ENCODE peak calls at places on chromosomes 4 and X, in six cellular contexts. One of them, this sample, is unnamed. For H3K9me2 and H3K9me3, the result is how much of the 10 kb centered on the place peaks cover.

GRCh38 chr4:3683077-3683743 is 83.0 kb upstream of the ADRA2C start:
- DNase-seq in GM23248: no peak
- DNase-seq in MM.1S: no peak
- DNase-seq in SK-N-SH: no peak
- DNase-seq in OCI-LY7: no peak
- DNase-seq in HCT116: no peak
- DNase-seq in this sample: no peak

GRCh38 chrX:2829066-2829430 is 318 bp downstream of the GYG2 start:
- DNase-seq in GM23248: no peak
- DNase-seq in MM.1S: no peak
- DNase-seq in SK-N-SH: peak
- DNase-seq in OCI-LY7: no peak
- DNase-seq in HCT116: no peak
- DNase-seq in this sample: no peak

GRCh38 chrX:63250253-63250868 is 100.8 kb downstream of the SPIN4 start:
- DNase-seq in GM23248: peak
- DNase-seq in MM.1S: peak
- DNase-seq in SK-N-SH: peak
- DNase-seq in OCI-LY7: peak
- DNase-seq in HCT116: peak
- DNase-seq in this sample: peak

GRCh38 chr4:138681000-138681604 is 334.5 kb upstream of the NOCT start:
- DNase-seq in GM23248: peak
- DNase-seq in MM.1S: peak
- DNase-seq in SK-N-SH: peak
- DNase-seq in OCI-LY7: peak
- DNase-seq in HCT116: peak
- DNase-seq in this sample: peak

GRCh38 chr4:73741140-73741749 is 876 bp downstream of the CXCL8 start:
- DNase-seq in GM23248: no peak
- DNase-seq in MM.1S: no peak
- DNase-seq in SK-N-SH: no peak
- DNase-seq in OCI-LY7: no peak
- DNase-seq in HCT116: no peak
- DNase-seq in this sample: no peak

GRCh38 chr4:1983053-1983845 is 25.5 kb downstream of the NELFA start:
- DNase-seq in GM23248: no peak
- DNase-seq in MM.1S: no peak
- DNase-seq in SK-N-SH: no peak
- DNase-seq in OCI-LY7: no peak
- DNase-seq in HCT116: no peak
- DNase-seq in this sample: no peak

GRCh38 chr4:150656882-150657281 is 74.9 kb downstream of the MAB21L2 start:
- DNase-seq in GM23248: no peak
- DNase-seq in MM.1S: no peak
- DNase-seq in SK-N-SH: no peak
- DNase-seq in OCI-LY7: no peak
- DNase-seq in HCT116: no peak
- DNase-seq in this sample: no peak

GRCh38 chr4:88001871-88002270 is 5.6 kb upstream of the PKD2 start:
- DNase-seq in GM23248: no peak
- DNase-seq in MM.1S: no peak
- DNase-seq in SK-N-SH: no peak
- DNase-seq in OCI-LY7: no peak
- DNase-seq in HCT116: no peak
- DNase-seq in this sample: no peak

GRCh38 chr4:138627096-138627495 is 384.9 kb upstream of the SLC7A11 start:
- DNase-seq in GM23248: peak
- DNase-seq in MM.1S: no peak
- DNase-seq in SK-N-SH: no peak
- DNase-seq in OCI-LY7: no peak
- DNase-seq in HCT116: no peak
- DNase-seq in this sample: no peak

GRCh38 chrX:13791559-13791958 is 25.3 kb downstream of the GPM6B start:
- DNase-seq in GM23248: no peak
- DNase-seq in MM.1S: no peak
- DNase-seq in SK-N-SH: no peak
- DNase-seq in OCI-LY7: no peak
- DNase-seq in HCT116: no peak
- DNase-seq in this sample: no peak

GRCh38 chrX:150482537-150483217 is 85.7 kb upstream of the MTM1 start:
- DNase-seq in GM23248: peak
- DNase-seq in MM.1S: no peak
- DNase-seq in SK-N-SH: no peak
- DNase-seq in OCI-LY7: no peak
- DNase-seq in HCT116: peak
- DNase-seq in this sample: no peak

GRCh38 chr4:52606766-52607165 is 52.3 kb downstream of the USP46 start:
- DNase-seq in GM23248: peak
- DNase-seq in MM.1S: no peak
- DNase-seq in SK-N-SH: no peak
- DNase-seq in OCI-LY7: no peak
- DNase-seq in HCT116: no peak
- DNase-seq in this sample: no peak

GRCh38 chr4:118760493-118760892 is 75.3 kb downstream of the METTL14 start:
- DNase-seq in GM23248: no peak
- DNase-seq in MM.1S: peak
- DNase-seq in SK-N-SH: no peak
- DNase-seq in OCI-LY7: peak
- DNase-seq in HCT116: no peak
- DNase-seq in this sample: peak

GRCh38 chr4:83643036-83643435 is 107.1 kb downstream of the GPAT3 start:
- DNase-seq in GM23248: no peak
- DNase-seq in MM.1S: no peak
- DNase-seq in SK-N-SH: no peak
- DNase-seq in OCI-LY7: no peak
- DNase-seq in HCT116: no peak
- DNase-seq in this sample: no peak

GRCh38 chr4:88320780-88321373 is 36.5 kb upstream of the PPM1K start:
- DNase-seq in GM23248: peak
- DNase-seq in MM.1S: peak
- DNase-seq in SK-N-SH: no peak
- DNase-seq in OCI-LY7: peak
- DNase-seq in HCT116: no peak
- DNase-seq in this sample: peak

GRCh38 chr4:147487616-147488015 is 6.7 kb downstream of the EDNRA start:
- DNase-seq in GM23248: no peak
- DNase-seq in MM.1S: no peak
- DNase-seq in SK-N-SH: no peak
- DNase-seq in OCI-LY7: no peak
- DNase-seq in HCT116: no peak
- DNase-seq in this sample: no peak

GRCh38 chr4:20724915-20725314 is 24.7 kb downstream of the PACRGL start:
- DNase-seq in GM23248: no peak
- DNase-seq in MM.1S: no peak
- DNase-seq in SK-N-SH: no peak
- DNase-seq in OCI-LY7: no peak
- DNase-seq in HCT116: no peak
- DNase-seq in this sample: no peak

GRCh38 chrX:139766545-139766983 is 58.6 kb upstream of the MCF2 start:
- DNase-seq in GM23248: no peak
- DNase-seq in MM.1S: no peak
- DNase-seq in SK-N-SH: no peak
- DNase-seq in OCI-LY7: no peak
- DNase-seq in HCT116: no peak
- DNase-seq in this sample: no peak

DNA sequence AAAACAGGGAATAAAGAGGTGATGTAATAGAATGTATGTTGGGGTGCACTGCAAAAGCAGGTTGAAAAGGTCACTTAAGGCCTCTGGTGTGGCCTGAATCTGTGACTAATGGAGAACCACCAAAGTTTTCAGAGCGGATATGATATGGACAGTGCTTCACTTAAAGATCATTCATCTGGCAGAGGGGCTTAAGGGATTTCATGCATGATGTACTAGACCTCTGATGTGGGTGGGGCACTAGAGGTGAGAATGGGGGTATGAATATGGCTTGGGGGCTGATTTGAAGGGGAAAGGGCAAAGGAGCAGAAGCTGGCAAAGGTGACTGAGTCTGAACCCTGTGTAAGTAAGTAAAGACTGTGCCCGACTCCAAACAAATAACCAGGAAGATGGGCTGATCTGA is 62.4 kb upstream of the MCF2 start:
- DNase-seq in GM23248: no peak
- DNase-seq in MM.1S: no peak
- DNase-seq in SK-N-SH: no peak
- DNase-seq in OCI-LY7: no peak
- DNase-seq in HCT116: no peak
- DNase-seq in this sample: no peak
- H3K9me2 ChIP-seq in GM23248: under half
- H3K9me2 ChIP-seq in MM.1S: under half
- H3K9me2 ChIP-seq in SK-N-SH: under half
- H3K9me2 ChIP-seq in OCI-LY7: under half
- H3K9me2 ChIP-seq in HCT116: under half
- H3K9me2 ChIP-seq in this sample: under half

DNA sequence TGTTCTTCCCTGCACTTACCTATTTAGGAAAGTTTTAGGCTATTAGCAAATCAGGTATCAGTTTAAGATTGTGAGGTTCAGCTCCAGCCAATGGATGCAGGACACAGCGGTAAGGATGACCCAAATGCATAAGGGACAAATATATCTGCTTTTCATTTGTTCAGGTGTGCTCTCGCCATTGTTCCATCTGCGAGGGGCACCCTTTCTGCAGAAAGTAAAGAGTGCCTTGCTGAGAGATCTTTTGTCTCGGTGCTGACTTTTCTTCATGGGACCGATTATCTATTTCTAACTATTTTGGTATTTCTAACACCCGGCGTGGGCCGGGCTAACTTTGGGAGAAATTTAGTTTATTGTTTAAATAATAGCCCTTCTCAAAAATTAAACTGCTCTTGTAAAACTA is 49.0 kb downstream of the CCDC149 start:
- DNase-seq in GM23248: no peak
- DNase-seq in MM.1S: no peak
- DNase-seq in SK-N-SH: no peak
- DNase-seq in OCI-LY7: no peak
- DNase-seq in HCT116: no peak
- DNase-seq in this sample: no peak
- H3K9me3 ChIP-seq in GM23248: under half
- H3K9me3 ChIP-seq in MM.1S: under half
- H3K9me3 ChIP-seq in SK-N-SH: under half
- H3K9me3 ChIP-seq in OCI-LY7: under half
- H3K9me3 ChIP-seq in HCT116: under half
- H3K9me3 ChIP-seq in this sample: under half

GRCh38 chrX:590666-591065 is 39.9 kb upstream of the SHOX start:
- DNase-seq in GM23248: no peak
- DNase-seq in MM.1S: no peak
- DNase-seq in SK-N-SH: no peak
- DNase-seq in OCI-LY7: no peak
- DNase-seq in HCT116: no peak
- DNase-seq in this sample: no peak
- H3K9me2 ChIP-seq in GM23248: under half
- H3K9me2 ChIP-seq in MM.1S: under half
- H3K9me2 ChIP-seq in SK-N-SH: under half
- H3K9me2 ChIP-seq in OCI-LY7: under half
- H3K9me2 ChIP-seq in HCT116: under half
- H3K9me2 ChIP-seq in this sample: under half

DNA sequence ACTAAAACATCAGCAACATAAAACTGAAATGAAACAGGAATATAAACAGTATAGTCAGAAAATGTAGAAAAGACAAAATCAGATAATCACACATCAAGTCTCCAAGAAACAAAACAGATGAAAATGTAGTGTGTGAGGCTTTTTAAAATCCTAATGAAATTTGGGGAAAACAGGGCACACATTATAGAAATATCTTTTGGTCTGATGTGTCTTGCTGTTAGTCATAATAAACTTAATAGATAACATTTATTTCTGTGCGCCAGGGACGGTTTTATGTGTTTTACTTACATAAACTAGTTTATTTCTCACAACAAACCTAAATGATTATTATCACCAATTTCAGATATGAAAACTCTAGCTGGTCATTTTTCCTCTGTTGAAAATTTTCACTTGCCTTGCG is 293.9 kb upstream of the GATB start:
- DNase-seq in GM23248: no peak
- DNase-seq in MM.1S: no peak
- DNase-seq in SK-N-SH: peak
- DNase-seq in OCI-LY7: no peak
- DNase-seq in HCT116: no peak
- DNase-seq in this sample: no peak
- H3K9me3 ChIP-seq in GM23248: under half
- H3K9me3 ChIP-seq in MM.1S: under half
- H3K9me3 ChIP-seq in SK-N-SH: under half
- H3K9me3 ChIP-seq in OCI-LY7: under half
- H3K9me3 ChIP-seq in HCT116: under half
- H3K9me3 ChIP-seq in this sample: under half

GRCh38 chr4:174157106-174157607 is 126.3 kb downstream of the FBXO8 start:
- DNase-seq in GM23248: no peak
- DNase-seq in MM.1S: no peak
- DNase-seq in SK-N-SH: no peak
- DNase-seq in OCI-LY7: no peak
- DNase-seq in HCT116: no peak
- DNase-seq in this sample: no peak

GRCh38 chr4:174156239-174156826 is 127.1 kb downstream of the FBXO8 start:
- DNase-seq in GM23248: peak
- DNase-seq in MM.1S: peak
- DNase-seq in SK-N-SH: peak
- DNase-seq in OCI-LY7: peak
- DNase-seq in HCT116: peak
- DNase-seq in this sample: peak

GRCh38 chr4:174154455-174154854 is 129.0 kb downstream of the FBXO8 start:
- DNase-seq in GM23248: peak
- DNase-seq in MM.1S: no peak
- DNase-seq in SK-N-SH: no peak
- DNase-seq in OCI-LY7: no peak
- DNase-seq in HCT116: no peak
- DNase-seq in this sample: no peak

DNA sequence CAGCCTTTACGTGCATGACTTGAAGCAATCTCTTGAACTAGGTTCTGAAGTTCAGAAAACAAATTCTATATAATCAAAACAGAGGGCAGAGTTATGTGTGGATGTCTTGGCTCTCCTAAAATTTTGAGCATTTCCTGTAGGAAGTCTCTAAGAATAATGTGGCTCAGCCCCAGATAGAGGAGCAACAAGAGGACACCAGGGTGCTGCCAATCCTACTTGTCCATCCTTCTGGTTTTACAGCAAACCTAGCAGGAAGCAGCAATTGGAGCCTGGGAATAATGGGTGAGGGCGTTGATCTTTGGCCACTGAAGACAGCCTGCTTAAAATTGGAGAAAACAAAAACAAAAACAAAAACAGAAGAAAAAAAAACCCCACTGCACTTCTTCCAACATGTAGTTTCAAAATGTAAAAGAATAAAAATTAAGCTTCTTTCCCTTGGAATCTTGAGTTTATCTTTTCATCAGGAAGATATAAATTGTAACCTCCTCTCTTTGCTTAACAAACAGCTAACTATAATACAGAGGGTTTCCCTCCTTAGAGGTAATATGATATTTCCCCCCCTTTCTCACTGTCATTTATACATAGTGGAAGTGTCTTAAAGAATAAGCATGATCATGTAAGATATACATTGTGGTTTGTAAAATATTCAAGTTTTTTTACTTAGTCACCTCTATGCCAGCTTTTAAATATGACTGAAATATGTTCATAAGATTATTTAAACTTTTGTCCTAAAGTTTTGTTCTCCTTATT is 130.6 kb downstream of the FBXO8 start:
- DNase-seq in GM23248: no peak
- DNase-seq in MM.1S: no peak
- DNase-seq in SK-N-SH: no peak
- DNase-seq in OCI-LY7: no peak
- DNase-seq in HCT116: no peak
- DNase-seq in this sample: no peak
- H3K9me2 ChIP-seq in GM23248: under half
- H3K9me2 ChIP-seq in MM.1S: under half
- H3K9me2 ChIP-seq in SK-N-SH: under half
- H3K9me2 ChIP-seq in OCI-LY7: under half
- H3K9me2 ChIP-seq in HCT116: under half
- H3K9me2 ChIP-seq in this sample: under half